ENCODE peak calls at places on chromosomes 1 and 21, in five cellular contexts. R is HCT116, C is hepatocyte, G is fibroblast of lung, M is PC-3. J is an unnamed sample.

GRCh38 chr1:230268371-230269170 is 157.6 kb downstream of the PGBD5 start:
- DNase-seq in G (peak), C (peak), R (peak), M (peak), J (peak)

GRCh38 chr1:207825719-207826556 is 74.1 kb downstream of the CD46 start:
- DNase-seq in G (peak), M (peak), C (no peak), R (no peak), J (no peak)

GRCh38 chr1:39084191-39084590 is 58.0 kb downstream of the NDUFS5 start:
- DNase-seq in M (no peak), R (no peak), C (no peak), G (no peak), J (no peak)

GRCh38 chr1:24683713-24684162 is 40.6 kb downstream of the SRRM1 start:
- DNase-seq in G (peak), M (peak), C (peak), R (peak), J (peak)

GRCh38 chr1:92901699-92902405 is 59.4 kb downstream of the DIPK1A start:
- DNase-seq in M (no peak), G (no peak), R (no peak), C (no peak), J (no peak)

GRCh38 chr1:184199036-184199796 is 147.7 kb downstream of the TSEN15 start:
- DNase-seq in G (peak), R (no peak), C (no peak), M (peak), J (no peak)

GRCh38 chr21:41777934-41778815 is 11.3 kb upstream of the RIPK4 start:
- DNase-seq in R (peak), M (peak), C (peak), G (peak), J (peak)

GRCh38 chr1:11800756-11801433 is 4.9 kb downstream of the MTHFR start:
- DNase-seq in M (no peak), R (peak), G (no peak), C (no peak), J (no peak)

GRCh38 chr1:89519779-89520358 is 4.8 kb upstream of the LRRC8B start:
- DNase-seq in G (peak), R (peak), C (peak), M (peak), J (no peak)

GRCh38 chr1:9440763-9441194 is 98.5 kb upstream of the SLC25A33 start:
- DNase-seq in M (no peak), R (no peak), G (no peak), C (no peak), J (no peak)

GRCh38 chr1:223853748-223854147 is 8.0 kb upstream of the TP53BP2 start:
- DNase-seq in G (no peak), C (no peak), R (no peak), M (no peak), J (no peak)

GRCh38 chr1:232477728-232478127 is 152.2 kb downstream of the SIPA1L2 start:
- DNase-seq in C (no peak), G (peak), M (peak), R (peak), J (no peak)

GRCh38 chr1:3712573-3713535 is 39.4 kb upstream of the CCDC27 start:
- DNase-seq in G (no peak), R (no peak), M (no peak), C (no peak), J (no peak)

GRCh38 chr21:45109831-45110492 is 35.6 kb downstream of the ADARB1 start:
- DNase-seq in R (no peak), C (no peak), G (peak), M (no peak), J (no peak)

GRCh38 chr1:51236548-51237312 is 657 bp downstream of the RNF11 start:
- DNase-seq in G (peak), M (peak), C (peak), R (no peak), J (peak)

GRCh38 chr1:169546087-169546995 is 39.9 kb downstream of the F5 start:
- DNase-seq in R (peak), C (peak), M (peak), G (peak), J (peak)

GRCh38 chr1:228469413-228470162 is 17.6 kb upstream of the RNF187 start:
- DNase-seq in M (no peak), C (no peak), R (no peak), G (no peak), J (no peak)

GRCh38 chr1:56570924-56571372 is 8.4 kb downstream of the PLPP3 start:
- DNase-seq in C (no peak), M (peak), G (no peak), R (no peak), J (peak)

GRCh38 chr1:9690440-9691107 is 39.0 kb downstream of the PIK3CD start:
- DNase-seq in R (no peak), G (no peak), M (no peak), C (no peak), J (no peak)

GRCh38 chr1:168135982-168136708 is 585 bp downstream of the GPR161 start:
- DNase-seq in G (peak), M (peak), R (no peak), C (peak), J (no peak)

GRCh38 chr1:93222987-93223675 is 42.6 kb downstream of the CCDC18 start:
- DNase-seq in M (no peak), C (no peak), G (no peak), R (no peak), J (no peak)

GRCh38 chr1:147077523-147077922 is 94.7 kb downstream of the PRKAB2 start:
- DNase-seq in R (no peak), C (no peak), G (no peak), M (no peak), J (no peak)

GRCh38 chr1:147077081-147077480 is 95.2 kb downstream of the PRKAB2 start:
- DNase-seq in M (no peak), G (no peak), C (no peak), R (no peak), J (no peak)

GRCh38 chr1:147078606-147079399 is 93.5 kb downstream of the PRKAB2 start:
- DNase-seq in M (no peak), C (no peak), G (no peak), R (no peak), J (no peak)

GRCh38 chr1:147079400-147080012 is 92.8 kb downstream of the PRKAB2 start:
- DNase-seq in R (no peak), G (no peak), C (no peak), M (no peak), J (no peak)

DNA sequence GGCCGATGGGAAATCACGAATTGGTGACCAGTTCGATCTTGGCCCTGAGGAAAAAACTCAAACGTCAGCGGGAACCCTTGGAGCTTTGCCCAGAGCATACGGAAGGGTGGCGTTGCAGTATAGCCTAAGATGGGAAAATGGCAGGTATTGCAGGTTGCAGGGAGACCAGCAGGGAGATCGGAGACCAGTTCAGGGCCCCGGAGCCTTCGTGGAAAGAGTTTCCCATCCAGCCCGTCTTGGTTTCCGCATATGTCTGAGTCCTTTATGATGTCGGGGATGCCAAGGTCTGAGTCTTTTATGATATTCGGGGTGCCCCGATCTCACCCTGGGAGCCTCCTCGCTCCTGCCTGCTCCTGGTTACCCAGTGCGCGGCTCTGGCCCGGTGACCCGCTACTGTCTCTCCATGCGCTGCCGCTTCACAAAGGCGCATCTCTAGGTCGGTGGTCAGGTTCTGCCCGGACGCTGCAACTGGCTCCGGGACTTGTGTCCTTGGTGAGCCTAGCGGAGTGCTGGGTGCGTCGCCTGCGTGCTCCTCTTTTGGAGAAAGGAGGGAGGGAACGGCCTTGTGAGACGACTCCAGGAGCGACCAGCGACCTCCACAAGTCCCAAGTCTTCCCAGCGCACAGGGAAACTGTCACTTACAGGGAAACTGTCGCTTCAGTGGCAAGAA is 94.2 kb downstream of the PRKAB2 start:
- DNase-seq in G (no peak), M (no peak), C (no peak), R (no peak), J (no peak)
- TF ChIP-seq EZH2 in G (peak), M (no peak), C (no peak), R (no peak), J (no peak)

GRCh38 chr1:196155586-196155985 is 452.7 kb downstream of the KCNT2 start:
- DNase-seq in M (no peak), R (no peak), C (no peak), G (no peak), J (no peak)
- H2AFZ ChIP-seq in M (no peak), R (no peak), C (no peak), G (peak), J (peak)

GRCh38 chr21:33028759-33029511 is 3.2 kb downstream of the OLIG2 start:
- DNase-seq in G (no peak), M (no peak), C (no peak), R (no peak), J (no peak)
- TF ChIP-seq EZH2 in G (peak), M (no peak), C (peak), R (no peak), J (no peak)

GRCh38 chr1:200892958-200893357 is 1.7 kb upstream of the INAVA start:
- DNase-seq in M (peak), C (no peak), G (no peak), R (no peak), J (no peak)

GRCh38 chr1:200892546-200892945 is 2.2 kb upstream of the INAVA start:
- DNase-seq in M (no peak), C (no peak), R (no peak), G (no peak), J (no peak)

GRCh38 chr1:200890818-200891773 is 3.6 kb upstream of the INAVA start:
- DNase-seq in G (peak), R (peak), C (peak), M (peak), J (peak)

GRCh38 chr1:200893411-200893901 is 1.2 kb upstream of the INAVA start:
- DNase-seq in M (peak), G (no peak), R (no peak), C (peak), J (peak)

DNA sequence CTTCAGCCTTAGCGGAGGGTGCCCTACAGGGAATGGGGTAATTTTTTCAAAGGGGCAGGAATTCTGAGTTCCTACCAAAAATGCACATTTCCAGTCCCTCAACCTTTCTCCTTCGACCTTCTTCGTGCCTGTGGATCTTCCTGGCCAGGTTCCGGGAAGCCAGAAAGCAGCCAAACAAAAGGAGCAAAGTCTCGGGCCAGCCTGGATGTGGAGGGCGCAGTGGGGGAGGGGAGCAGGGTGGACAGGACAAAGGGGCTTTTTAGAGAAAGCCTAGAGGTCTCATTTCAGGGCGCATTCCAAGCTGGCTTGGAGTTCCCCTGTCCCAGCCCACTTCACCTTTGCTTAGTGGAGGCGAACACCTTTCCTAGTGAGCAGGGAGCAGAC is 2.9 kb upstream of the INAVA start:
- DNase-seq in R (no peak), G (no peak), M (peak), C (peak), J (no peak)
- H2AFZ ChIP-seq in R (peak), G (no peak), M (peak), C (peak), J (peak)

GRCh38 chr21:34887729-34888568 is 161.2 kb downstream of the RUNX1 start:
- DNase-seq in M (peak), R (no peak), G (peak), C (peak), J (peak)
- TF ChIP-seq EZH2 in M (no peak), R (no peak), G (no peak), C (no peak), J (no peak)

DNA sequence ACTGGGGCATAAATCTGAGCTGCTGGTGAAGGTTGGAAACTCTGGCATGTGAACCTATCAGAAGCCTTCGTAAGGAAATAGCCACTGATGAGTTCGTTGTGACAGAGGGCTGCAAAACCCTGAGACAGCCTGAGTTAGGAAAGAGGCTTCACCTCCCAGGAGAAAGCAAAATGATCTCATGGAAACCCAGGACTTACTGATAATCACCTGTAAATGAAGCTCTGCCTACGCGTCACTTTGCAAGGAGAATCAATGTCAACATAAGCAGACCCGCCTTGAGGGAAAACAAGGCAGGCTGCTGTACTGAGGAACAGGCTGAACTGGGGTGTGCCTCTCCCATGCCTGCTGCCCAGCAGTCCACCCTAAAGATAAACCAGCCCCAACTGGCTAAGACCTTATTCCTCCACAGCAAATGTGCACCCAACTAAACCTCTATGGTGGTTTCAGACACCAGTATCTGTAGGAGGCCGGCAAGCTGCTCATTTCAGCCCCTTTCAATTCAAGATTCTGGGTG is 46.8 kb upstream of the SLC44A3 start:
- DNase-seq in G (no peak), M (no peak), C (no peak), R (no peak), J (no peak)
- H2AFZ ChIP-seq in G (no peak), M (no peak), C (no peak), R (no peak), J (no peak)

GRCh38 chr1:6180578-6181311 is 624 bp upstream of the CHD5 start:
- DNase-seq in C (peak), R (no peak), M (no peak), G (no peak), J (no peak)
- TF ChIP-seq EZH2 in C (peak), R (no peak), M (peak), G (peak), J (no peak)

GRCh38 chr1:27598288-27598687 is 5.7 kb downstream of the AHDC1 start:
- DNase-seq in G (no peak), M (no peak), R (no peak), C (no peak), J (no peak)
- H2AFZ ChIP-seq in G (no peak), M (no peak), R (no peak), C (no peak), J (no peak)

DNA sequence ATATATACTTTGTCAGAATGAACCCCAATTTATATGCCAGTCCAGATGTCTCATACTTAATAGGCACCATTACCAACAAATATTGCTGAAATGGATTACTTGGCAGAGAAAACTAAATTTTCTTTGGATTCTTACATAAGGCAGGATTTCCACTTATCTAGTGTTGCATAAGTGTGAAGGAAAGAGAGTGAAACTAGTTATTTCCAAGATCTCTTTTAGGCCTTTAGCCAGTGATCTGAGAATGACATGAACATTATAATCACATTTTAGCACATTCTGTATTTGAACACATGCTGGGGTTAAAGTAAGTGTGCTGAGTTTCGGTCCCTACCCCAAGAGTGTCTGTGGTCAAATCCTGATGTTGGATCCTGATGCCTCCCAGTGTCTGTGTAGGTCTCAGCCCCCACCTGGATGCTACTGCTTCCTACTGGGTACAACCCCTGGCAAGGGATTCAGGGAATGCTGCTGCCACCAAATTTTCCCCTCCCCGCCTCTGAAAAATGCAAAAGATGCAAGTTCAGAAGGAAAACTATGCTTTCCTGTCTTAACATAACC is 11.2 kb downstream of the DDAH1 start:
- DNase-seq in C (no peak), M (no peak), R (no peak), G (no peak), J (no peak)
- TF ChIP-seq EZH2 in C (no peak), M (no peak), R (no peak), G (no peak), J (no peak)